ENCODE peak calls at places on chromosome 21, in four cellular contexts. F is H1, H is K562, Q is HepG2. L is an unnamed sample.

GRCh38 chr21:36150192-36150711 is 6.4 kb upstream of the DOP1B start:
- DNase-seq in H (peak; percentile 43), Q (no peak), F (no peak), L (no peak)

GRCh38 chr21:40846566-40847411 is at the start of gene DSCAM:
- DNase-seq in F (peak; percentile 70), H (no peak), Q (no peak), L (peak; percentile 60)

GRCh38 chr21:36079010-36079649 is 9.3 kb downstream of the CBR1 start:
- DNase-seq in F (no peak), Q (no peak), H (peak; percentile 66), L (no peak)

GRCh38 chr21:27275294-27275927 is 308.5 kb upstream of the ADAMTS5 start:
- DNase-seq in H (no peak), Q (no peak), F (no peak), L (no peak)

GRCh38 chr21:28734522-28735175 is 258.0 kb downstream of the LTN1 start:
- DNase-seq in F (no peak), Q (no peak), H (no peak), L (no peak)

GRCh38 chr21:22880573-22880972 is 1882.4 kb downstream of the NCAM2 start:
- DNase-seq in H (no peak), F (no peak), Q (no peak), L (no peak)

GRCh38 chr21:41217656-41218380 is 49.9 kb downstream of the BACE2 start:
- DNase-seq in F (no peak), Q (no peak), H (peak; percentile 42), L (no peak)

GRCh38 chr21:30994917-30995316 is 43.4 kb downstream of the KRTAP19-8 start:
- DNase-seq in Q (no peak), F (no peak), H (no peak), L (no peak)

GRCh38 chr21:25107708-25108107 is 499.6 kb downstream of the MRPL39 start:
- DNase-seq in F (no peak), H (no peak), Q (no peak), L (no peak)

GRCh38 chr21:36388835-36389234 is 3.6 kb downstream of the CHAF1B start:
- DNase-seq in F (no peak), Q (no peak), H (no peak), L (peak; percentile 51)

GRCh38 chr21:17818158-17819113 is 720 bp downstream of the C21orf91 start:
- DNase-seq in H (peak; percentile 39), F (peak; percentile 81), Q (peak; percentile 9), L (peak; percentile 53)
- TF ChIP-seq CREB1 in H (no peak), F (no peak), Q (no peak), L (no peak)

DNA sequence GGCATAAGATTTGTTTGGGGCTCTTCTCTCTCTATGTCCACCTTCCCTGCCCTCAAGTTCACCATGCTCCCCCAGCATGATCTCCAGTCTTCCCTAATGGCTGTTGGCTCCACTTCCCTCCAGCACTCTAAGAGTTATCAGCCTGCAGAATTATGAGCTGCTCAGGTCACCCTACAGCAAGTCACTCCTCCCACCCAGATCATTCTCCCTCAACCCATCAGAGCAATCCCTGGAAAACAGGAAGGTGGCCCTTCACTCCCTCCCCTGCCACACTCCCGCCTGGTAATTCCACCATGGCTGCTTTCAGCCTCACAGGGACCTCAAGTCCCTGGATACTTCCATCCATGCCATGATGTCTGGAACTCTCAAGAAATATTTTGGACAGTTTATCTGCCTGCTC is 104.5 kb downstream of the KCNJ15 start:
- DNase-seq in F (no peak), Q (no peak), H (no peak), L (no peak)
- TF ChIP-seq CREB1 in F (no peak), Q (no peak), H (no peak), L (no peak)

DNA sequence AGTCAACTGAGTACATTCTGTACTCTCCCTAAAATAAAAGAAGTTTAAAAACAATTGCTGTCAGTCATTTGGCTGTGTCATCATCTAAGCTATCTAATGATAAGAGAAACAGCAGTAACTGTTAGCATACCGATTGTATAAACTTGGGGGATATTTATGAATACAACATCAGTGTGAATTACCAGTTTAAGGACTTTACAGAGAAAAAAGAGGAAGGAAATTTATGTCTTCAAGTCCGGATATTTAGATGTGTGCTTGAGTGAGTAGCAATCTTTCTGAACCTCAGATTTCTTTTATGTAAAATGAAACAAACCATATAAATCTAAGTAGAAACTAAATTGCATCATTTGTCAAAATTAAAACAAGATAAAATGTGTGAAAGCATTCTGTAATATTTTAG is 1557.0 kb downstream of the MRPL39 start:
- DNase-seq in F (no peak), H (no peak), Q (no peak), L (no peak)
- TF ChIP-seq CREB1 in F (no peak), H (no peak), Q (no peak), L (no peak)

GRCh38 chr21:33364830-33365229 is 38.4 kb upstream of the IFNGR2 start:
- DNase-seq in H (no peak), F (no peak), Q (no peak), L (no peak)
- TF ChIP-seq CREB1 in H (no peak), F (no peak), Q (no peak), L (no peak)

GRCh38 chr21:42518216-42518615 is 4.6 kb downstream of the SLC37A1 start:
- DNase-seq in Q (no peak), F (no peak), H (no peak), L (no peak)
- TF ChIP-seq CREB1 in Q (no peak), F (no peak), H (no peak), L (no peak)

GRCh38 chr21:34526236-34526617 is 14.2 kb upstream of the KCNE1 start:
- DNase-seq in Q (no peak), H (no peak), F (no peak), L (no peak)
- TF ChIP-seq CREB1 in Q (no peak), H (no peak), F (no peak), L (no peak)

GRCh38 chr21:16195476-16195875 is 465.7 kb downstream of the USP25 start:
- DNase-seq in H (no peak), Q (no peak), F (no peak), L (no peak)

GRCh38 chr21:16195896-16196443 is 466.2 kb downstream of the USP25 start:
- DNase-seq in H (no peak), Q (no peak), F (no peak), L (no peak)

GRCh38 chr21:16193758-16194606 is 464.2 kb downstream of the USP25 start:
- DNase-seq in Q (no peak), H (no peak), F (no peak), L (peak; percentile 24)

GRCh38 chr21:16196521-16197208 is 466.9 kb downstream of the USP25 start:
- DNase-seq in F (no peak), Q (no peak), H (no peak), L (no peak)

GRCh38 chr21:16194851-16195251 is 465.1 kb downstream of the USP25 start:
- DNase-seq in H (no peak), Q (peak; percentile 17), F (no peak), L (no peak)
- TF ChIP-seq CREB1 in H (no peak), Q (no peak), F (no peak), L (no peak)

DNA sequence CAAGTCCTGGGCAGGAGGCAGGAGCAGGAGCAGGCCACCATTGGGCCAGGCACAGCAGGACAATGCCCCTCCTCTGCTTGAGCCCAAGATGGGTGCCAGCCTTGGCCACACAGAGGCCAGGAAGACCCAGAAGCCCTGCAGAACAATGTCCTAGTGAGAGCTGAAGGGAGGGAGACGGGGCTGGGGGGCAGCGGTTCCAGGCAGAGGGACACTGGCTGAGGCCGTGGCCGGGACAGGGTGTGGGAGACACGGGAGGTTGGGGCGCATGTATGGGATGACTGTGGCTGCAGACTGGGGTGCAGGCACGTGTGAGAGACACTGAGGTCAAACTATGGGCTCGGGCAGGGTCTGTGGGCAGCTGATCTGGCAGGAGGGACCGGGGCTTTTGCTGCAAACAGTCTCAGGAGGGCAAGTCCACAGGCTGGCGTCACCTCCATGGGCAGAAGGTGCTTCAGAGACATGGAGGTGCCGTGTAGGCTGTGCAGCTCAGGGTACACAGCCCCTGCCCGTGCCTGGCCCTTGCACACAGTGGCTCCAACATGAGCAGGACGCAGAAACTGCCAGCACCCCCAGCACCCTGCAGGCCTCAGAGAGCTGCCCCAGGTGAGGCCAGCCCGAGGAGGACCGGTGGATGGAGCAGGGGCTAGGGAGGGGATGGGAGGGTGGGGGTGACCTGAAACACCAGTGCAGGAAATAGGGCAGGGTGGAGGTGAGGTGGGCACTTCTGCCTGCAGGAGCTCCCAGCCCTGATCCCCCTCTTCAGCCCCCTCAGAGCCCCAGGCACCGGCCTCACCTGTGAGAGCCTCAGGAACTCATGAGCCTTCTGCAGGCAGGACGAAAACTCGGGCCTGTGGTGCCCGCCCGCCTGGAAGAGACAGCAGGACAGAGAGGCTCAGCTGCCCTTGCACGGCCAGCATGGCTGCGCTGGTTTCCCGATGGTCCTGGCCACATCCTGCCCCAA is 19.5 kb downstream of the LSS start:
- DNase-seq in H (no peak), F (no peak), Q (no peak), L (peak; percentile 5)
- TF ChIP-seq CREB1 in H (no peak), F (no peak), Q (no peak), L (no peak)

GRCh38 chr21:38228115-38228514 is 28.7 kb upstream of the KCNJ15 start:
- DNase-seq in F (peak; percentile 55), Q (no peak), H (no peak), L (peak; percentile 19)
- TF ChIP-seq CREB1 in F (no peak), Q (no peak), H (no peak), L (no peak)

DNA sequence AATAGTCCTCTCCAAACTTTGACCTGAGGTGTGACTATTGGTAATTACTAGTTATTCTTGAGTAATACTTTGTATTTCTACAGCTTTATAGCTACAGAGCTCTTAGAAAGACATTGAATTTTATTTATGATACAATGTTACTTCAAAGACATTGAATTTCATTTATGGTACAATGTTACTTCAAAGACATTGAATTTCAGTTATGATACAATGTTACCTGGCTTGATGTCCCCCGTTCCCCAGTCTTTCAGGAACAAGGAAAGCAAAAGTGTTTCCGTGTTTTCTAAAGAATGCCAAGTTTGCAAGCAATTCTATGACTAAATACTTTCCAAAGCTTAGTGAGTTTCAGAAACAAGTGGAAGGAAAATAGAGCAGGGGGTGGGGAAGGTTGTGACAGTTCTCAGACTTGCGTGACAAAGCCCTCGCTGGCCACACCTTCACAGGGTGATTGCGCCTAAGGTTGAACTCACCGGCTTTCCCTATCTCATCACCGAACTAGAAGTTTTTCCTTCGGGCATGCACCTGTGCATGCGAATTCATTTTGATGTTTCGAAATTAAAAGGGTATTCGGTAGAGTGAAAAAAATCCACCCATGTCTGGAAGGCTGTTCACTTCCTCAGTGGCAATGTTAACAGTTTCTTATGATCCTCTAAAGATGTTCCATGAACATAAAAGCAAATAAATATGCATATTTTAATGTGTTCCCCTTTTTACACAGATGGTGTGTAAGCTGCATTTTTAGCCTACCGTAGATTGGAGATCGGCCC is 909 bp upstream of the PAXBP1 start:
- DNase-seq in F (no peak), H (peak; percentile 75), Q (no peak), L (no peak)
- TF ChIP-seq CREB1 in F (no peak), H (no peak), Q (no peak), L (no peak)

L was measured in WTC11.